ENCODE peak calls at places on chromosomes 13 and 19, in four cellular contexts. One of them, this sample, is unnamed.

GRCh38 chr13:70747305-70747704 is 639.1 kb upstream of the KLHL1 start:
- DNase-seq in small intestine: no peak
- DNase-seq in activated CD4-positive, alpha-beta memory T cell treated with anti-CD3 and anti-CD28 coated beads for 36 hours: no peak
- DNase-seq in T-helper 9 cell: no peak
- DNase-seq in this sample: no peak

GRCh38 chr13:44271031-44271433 is 102.6 kb upstream of the SERP2 start:
- DNase-seq in T-helper 9 cell: no peak
- DNase-seq in small intestine: no peak
- DNase-seq in activated CD4-positive, alpha-beta memory T cell treated with anti-CD3 and anti-CD28 coated beads for 36 hours: no peak
- DNase-seq in this sample: no peak

GRCh38 chr19:13091400-13092161 is 11.1 kb downstream of the LYL1 start:
- DNase-seq in T-helper 9 cell: no peak
- DNase-seq in small intestine: no peak
- DNase-seq in activated CD4-positive, alpha-beta memory T cell treated with anti-CD3 and anti-CD28 coated beads for 36 hours: no peak
- DNase-seq in this sample: no peak

GRCh38 chr13:44474122-44474910 is 100.7 kb downstream of the SERP2 start:
- DNase-seq in activated CD4-positive, alpha-beta memory T cell treated with anti-CD3 and anti-CD28 coated beads for 36 hours: no peak
- DNase-seq in T-helper 9 cell: no peak
- DNase-seq in small intestine: no peak
- DNase-seq in this sample: no peak

GRCh38 chr19:18833849-18834643 is 2.3 kb downstream of the UPF1 start:
- DNase-seq in small intestine: peak; percentile 61
- DNase-seq in T-helper 9 cell: no peak
- DNase-seq in activated CD4-positive, alpha-beta memory T cell treated with anti-CD3 and anti-CD28 coated beads for 36 hours: peak; percentile 22
- DNase-seq in this sample: peak; percentile 57

GRCh38 chr13:101700598-101700997 is 248.1 kb downstream of the ITGBL1 start:
- DNase-seq in activated CD4-positive, alpha-beta memory T cell treated with anti-CD3 and anti-CD28 coated beads for 36 hours: no peak
- DNase-seq in T-helper 9 cell: no peak
- DNase-seq in small intestine: no peak
- DNase-seq in this sample: no peak

GRCh38 chr19:35995655-35995993 is 636 bp downstream of the SDHAF1 start:
- DNase-seq in T-helper 9 cell: no peak
- DNase-seq in activated CD4-positive, alpha-beta memory T cell treated with anti-CD3 and anti-CD28 coated beads for 36 hours: peak; percentile 58
- DNase-seq in small intestine: peak; percentile 40
- DNase-seq in this sample: peak; percentile 56

GRCh38 chr19:28606269-28607032 is 606.5 kb downstream of the UQCRFS1 start:
- DNase-seq in T-helper 9 cell: no peak
- DNase-seq in small intestine: no peak
- DNase-seq in activated CD4-positive, alpha-beta memory T cell treated with anti-CD3 and anti-CD28 coated beads for 36 hours: no peak
- DNase-seq in this sample: no peak

GRCh38 chr13:43293986-43294880 is 270.8 kb downstream of the DNAJC15 start:
- DNase-seq in T-helper 9 cell: no peak
- DNase-seq in small intestine: no peak
- DNase-seq in activated CD4-positive, alpha-beta memory T cell treated with anti-CD3 and anti-CD28 coated beads for 36 hours: no peak
- DNase-seq in this sample: no peak

GRCh38 chr13:43044720-43045301 is 21.4 kb downstream of the DNAJC15 start:
- DNase-seq in small intestine: peak; percentile 62
- DNase-seq in T-helper 9 cell: no peak
- DNase-seq in activated CD4-positive, alpha-beta memory T cell treated with anti-CD3 and anti-CD28 coated beads for 36 hours: no peak
- DNase-seq in this sample: no peak

GRCh38 chr13:30341815-30342570 is 34.6 kb upstream of the KATNAL1 start:
- DNase-seq in activated CD4-positive, alpha-beta memory T cell treated with anti-CD3 and anti-CD28 coated beads for 36 hours: no peak
- DNase-seq in small intestine: peak; percentile 29
- DNase-seq in T-helper 9 cell: no peak
- DNase-seq in this sample: peak; percentile 62

GRCh38 chr13:33285420-33286124 is at the start of gene STARD13:
- DNase-seq in small intestine: peak; percentile 96
- DNase-seq in T-helper 9 cell: no peak
- DNase-seq in activated CD4-positive, alpha-beta memory T cell treated with anti-CD3 and anti-CD28 coated beads for 36 hours: peak; percentile 21
- DNase-seq in this sample: peak; percentile 97

GRCh38 chr19:43755256-43755801 is 567 bp upstream of the SMG9 start:
- DNase-seq in activated CD4-positive, alpha-beta memory T cell treated with anti-CD3 and anti-CD28 coated beads for 36 hours: peak; percentile 89
- DNase-seq in T-helper 9 cell: peak; percentile 66
- DNase-seq in small intestine: peak; percentile 77
- DNase-seq in this sample: peak; percentile 90

GRCh38 chr13:42591602-42592001 is 17.6 kb downstream of the TNFSF11 start:
- DNase-seq in activated CD4-positive, alpha-beta memory T cell treated with anti-CD3 and anti-CD28 coated beads for 36 hours: no peak
- DNase-seq in T-helper 9 cell: no peak
- DNase-seq in small intestine: no peak
- DNase-seq in this sample: no peak

GRCh38 chr13:94073006-94073744 is 406.3 kb downstream of the DCT start:
- DNase-seq in activated CD4-positive, alpha-beta memory T cell treated with anti-CD3 and anti-CD28 coated beads for 36 hours: no peak
- DNase-seq in small intestine: no peak
- DNase-seq in T-helper 9 cell: no peak
- DNase-seq in this sample: no peak

GRCh38 chr19:15443838-15444237 is 5.9 kb downstream of the WIZ start:
- DNase-seq in small intestine: no peak
- DNase-seq in activated CD4-positive, alpha-beta memory T cell treated with anti-CD3 and anti-CD28 coated beads for 36 hours: no peak
- DNase-seq in T-helper 9 cell: no peak
- DNase-seq in this sample: no peak

GRCh38 chr13:110012102-110012739 is 225.8 kb upstream of the IRS2 start:
- DNase-seq in T-helper 9 cell: no peak
- DNase-seq in activated CD4-positive, alpha-beta memory T cell treated with anti-CD3 and anti-CD28 coated beads for 36 hours: no peak
- DNase-seq in small intestine: no peak
- DNase-seq in this sample: no peak

GRCh38 chr19:31351212-31352193 is 2.3 kb upstream of the TSHZ3 start:
- DNase-seq in activated CD4-positive, alpha-beta memory T cell treated with anti-CD3 and anti-CD28 coated beads for 36 hours: no peak
- DNase-seq in small intestine: peak; percentile 19
- DNase-seq in T-helper 9 cell: no peak
- DNase-seq in this sample: no peak

GRCh38 chr19:850221-850978 is 1.7 kb upstream of the ELANE start:
- DNase-seq in activated CD4-positive, alpha-beta memory T cell treated with anti-CD3 and anti-CD28 coated beads for 36 hours: no peak
- DNase-seq in small intestine: peak; percentile 35
- DNase-seq in T-helper 9 cell: no peak
- DNase-seq in this sample: peak; percentile 75

GRCh38 chr13:97423300-97424045 is 10.5 kb upstream of the RAP2A start:
- DNase-seq in small intestine: no peak
- DNase-seq in T-helper 9 cell: no peak
- DNase-seq in activated CD4-positive, alpha-beta memory T cell treated with anti-CD3 and anti-CD28 coated beads for 36 hours: no peak
- DNase-seq in this sample: no peak

GRCh38 chr19:418761-419632 is 10.1 kb upstream of the C2CD4C start:
- DNase-seq in T-helper 9 cell: no peak
- DNase-seq in activated CD4-positive, alpha-beta memory T cell treated with anti-CD3 and anti-CD28 coated beads for 36 hours: no peak
- DNase-seq in small intestine: no peak
- DNase-seq in this sample: no peak

GRCh38 chr19:35247526-35248309 is 1.1 kb upstream of the LSR start:
- DNase-seq in small intestine: peak; percentile 96
- DNase-seq in activated CD4-positive, alpha-beta memory T cell treated with anti-CD3 and anti-CD28 coated beads for 36 hours: peak; percentile 76
- DNase-seq in T-helper 9 cell: peak; percentile 40
- DNase-seq in this sample: peak; percentile 94

GRCh38 chr19:3450796-3451411 is 29.4 kb downstream of the SMIM24 start:
- DNase-seq in small intestine: no peak
- DNase-seq in T-helper 9 cell: no peak
- DNase-seq in activated CD4-positive, alpha-beta memory T cell treated with anti-CD3 and anti-CD28 coated beads for 36 hours: no peak
- DNase-seq in this sample: no peak

This sample was measured in colonic mucosa.